ENCODE peak calls at places on chromosomes 12 and 14, in seven cellular contexts. B is CD8-positive, alpha-beta memory T cell; M is fibroblast of lung; L is PC-3; N is left ventricle myocardium inferior; T is A549; C is Panc1. G is an unnamed sample. For H3K9me3, the result is how much of the 10 kb centered on the place peaks cover.

GRCh38 chr12:52805000-52805399 is 8.9 kb downstream of the KRT4 start:
- DNase-seq in B (no peak), M (no peak), L (no peak), N (no peak), T (peak), C (no peak), G (no peak)

GRCh38 chr12:129941646-129942045 is 37.8 kb upstream of the TMEM132D start:
- DNase-seq in B (no peak), M (no peak), L (no peak), N (no peak), T (no peak), C (no peak), G (no peak)

GRCh38 chr14:91173221-91173670 is 59.4 kb downstream of the DGLUCY start:
- DNase-seq in B (peak), M (peak), L (peak), N (peak), T (peak), C (peak), G (peak)

GRCh38 chr14:86790408-86791364 is 1202.3 kb downstream of the GALC start:
- DNase-seq in B (no peak), M (peak), L (no peak), N (no peak), T (no peak), C (no peak), G (no peak)

GRCh38 chr12:49766115-49766455 is 24.7 kb downstream of the TMBIM6 start:
- DNase-seq in B (no peak), M (no peak), L (no peak), N (no peak), T (no peak), C (no peak), G (no peak)

GRCh38 chr12:93759512-93760081 is 82.4 kb downstream of the CRADD start:
- DNase-seq in B (no peak), M (no peak), L (no peak), N (no peak), T (no peak), C (no peak), G (no peak)

GRCh38 chr14:37658174-37658573 is 62.7 kb downstream of the TTC6 start:
- DNase-seq in B (no peak), M (no peak), L (peak), N (no peak), T (no peak), C (no peak), G (no peak)

GRCh38 chr14:89578048-89578619 is 161.1 kb upstream of the FOXN3 start:
- DNase-seq in B (no peak), M (peak), L (no peak), N (no peak), T (no peak), C (no peak), G (no peak)

GRCh38 chr12:65798903-65799302 is 25.4 kb upstream of the HMGA2 start:
- DNase-seq in B (no peak), M (no peak), L (no peak), N (no peak), T (no peak), C (no peak), G (no peak)

GRCh38 chr14:37246427-37246829 is 48.7 kb downstream of the MIPOL1 start:
- DNase-seq in B (peak), M (peak), L (peak), N (no peak), T (peak), C (no peak), G (no peak)

GRCh38 chr12:49331360-49332222 is 5.4 kb downstream of the C1QL4 start:
- DNase-seq in B (no peak), M (peak), L (peak), N (peak), T (peak), C (no peak), G (no peak)

GRCh38 chr12:53122961-53123468 is 19.7 kb downstream of the SOAT2 start:
- DNase-seq in B (no peak), M (peak), L (no peak), N (no peak), T (no peak), C (no peak), G (no peak)

GRCh38 chr12:111975161-111975931 is 37.6 kb downstream of the TMEM116 start:
- DNase-seq in B (no peak), M (peak), L (no peak), N (no peak), T (no peak), C (no peak), G (no peak)

GRCh38 chr12:122199484-122200355 is 3.8 kb upstream of the B3GNT4 start:
- DNase-seq in B (no peak), M (no peak), L (no peak), N (no peak), T (no peak), C (no peak), G (no peak)

GRCh38 chr12:26790645-26790994 is 42.4 kb downstream of the ITPR2 start:
- DNase-seq in B (no peak), M (peak), L (peak), N (no peak), T (no peak), C (no peak), G (no peak)

GRCh38 chr12:15220451-15220850 is 766 bp downstream of the RERG start:
- DNase-seq in B (no peak), M (no peak), L (no peak), N (no peak), T (no peak), C (no peak), G (no peak)
- H3K27ac ChIP-seq in B (no peak), M (no peak), L (no peak), N (peak), T (no peak), C (no peak), G (no peak)

GRCh38 chr12:133222211-133222610 is 13.5 kb downstream of the ANHX start:
- DNase-seq in B (no peak), M (no peak), L (no peak), N (no peak), T (no peak), C (no peak), G (no peak)

GRCh38 chr12:133221241-133221640 is 14.4 kb downstream of the ANHX start:
- DNase-seq in B (no peak), M (no peak), L (no peak), N (no peak), T (no peak), C (no peak), G (no peak)

GRCh38 chr12:133215724-133216123 is 20.0 kb downstream of the ANHX start:
- DNase-seq in B (no peak), M (no peak), L (no peak), N (no peak), T (no peak), C (no peak), G (no peak)

GRCh38 chr12:133217219-133217618 is 18.5 kb downstream of the ANHX start:
- DNase-seq in B (no peak), M (no peak), L (no peak), N (no peak), T (no peak), C (no peak), G (no peak)

DNA sequence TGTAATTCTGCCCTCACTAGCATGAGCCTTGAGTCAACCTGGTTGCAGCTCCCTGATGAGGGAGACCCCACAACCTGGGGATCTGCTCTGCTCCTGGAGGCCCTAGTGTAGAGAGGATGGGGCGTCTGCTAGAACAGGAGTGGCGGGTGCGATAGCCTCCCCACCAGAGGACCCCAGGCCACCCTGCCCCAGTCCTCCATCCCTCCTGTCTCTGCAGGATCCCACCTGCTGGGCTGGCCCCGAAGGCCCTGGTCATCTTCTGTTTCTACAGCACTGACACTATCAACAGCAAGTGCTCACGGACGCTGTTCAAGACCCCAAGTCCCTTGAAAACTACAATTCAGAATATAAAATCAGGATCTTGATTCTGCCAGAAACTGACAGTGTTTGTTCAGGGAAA is 15.2 kb downstream of the ANHX start:
- DNase-seq in B (no peak), M (no peak), L (no peak), N (no peak), T (no peak), C (no peak), G (no peak)
- H3K9me3 ChIP-seq in B (under half), M (under half), L (under half), N (half or more), T (half or more), C (under half), G (half or more)

GRCh38 chr12:105219261-105220018 is 16.5 kb downstream of the APPL2 start:
- DNase-seq in B (no peak), M (no peak), L (no peak), N (no peak), T (no peak), C (no peak), G (no peak)
- H3K27ac ChIP-seq in B (no peak), M (no peak), L (peak), N (peak), T (no peak), C (no peak), G (no peak)

GRCh38 chr12:34402899-34403705 is 380.8 kb downstream of the ALG10 start:
- DNase-seq in B (no peak), M (no peak), L (no peak), N (peak), T (no peak), C (no peak), G (no peak)

GRCh38 chr12:34406228-34406995 is 384.1 kb downstream of the ALG10 start:
- DNase-seq in B (no peak), M (no peak), L (no peak), N (peak), T (no peak), C (no peak), G (no peak)

GRCh38 chr12:34403706-34404376 is 381.5 kb downstream of the ALG10 start:
- DNase-seq in B (no peak), M (no peak), L (no peak), N (peak), T (no peak), C (no peak), G (no peak)

GRCh38 chr12:34405286-34406227 is 383.3 kb downstream of the ALG10 start:
- DNase-seq in B (no peak), M (no peak), L (no peak), N (peak), T (no peak), C (no peak), G (no peak)

GRCh38 chr12:34404377-34405285 is 382.3 kb downstream of the ALG10 start:
- DNase-seq in B (no peak), M (no peak), L (no peak), N (peak), T (no peak), C (no peak), G (no peak)
- H3K9me3 ChIP-seq in B (under half), M (under half), L (under half), N (half or more), T (under half), C (under half), G (half or more)

GRCh38 chr12:68564166-68564565 is 46.5 kb upstream of the RAP1B start:
- DNase-seq in B (no peak), M (no peak), L (no peak), N (no peak), T (no peak), C (no peak), G (no peak)

GRCh38 chr12:68561830-68562229 is 48.9 kb upstream of the RAP1B start:
- DNase-seq in B (no peak), M (no peak), L (no peak), N (no peak), T (no peak), C (no peak), G (no peak)

GRCh38 chr12:68559246-68559645 is 51.5 kb upstream of the RAP1B start:
- DNase-seq in B (no peak), M (peak), L (peak), N (no peak), T (no peak), C (no peak), G (no peak)

GRCh38 chr12:68559984-68560822 is 50.5 kb upstream of the RAP1B start:
- DNase-seq in B (no peak), M (peak), L (no peak), N (peak), T (no peak), C (no peak), G (no peak)

DNA sequence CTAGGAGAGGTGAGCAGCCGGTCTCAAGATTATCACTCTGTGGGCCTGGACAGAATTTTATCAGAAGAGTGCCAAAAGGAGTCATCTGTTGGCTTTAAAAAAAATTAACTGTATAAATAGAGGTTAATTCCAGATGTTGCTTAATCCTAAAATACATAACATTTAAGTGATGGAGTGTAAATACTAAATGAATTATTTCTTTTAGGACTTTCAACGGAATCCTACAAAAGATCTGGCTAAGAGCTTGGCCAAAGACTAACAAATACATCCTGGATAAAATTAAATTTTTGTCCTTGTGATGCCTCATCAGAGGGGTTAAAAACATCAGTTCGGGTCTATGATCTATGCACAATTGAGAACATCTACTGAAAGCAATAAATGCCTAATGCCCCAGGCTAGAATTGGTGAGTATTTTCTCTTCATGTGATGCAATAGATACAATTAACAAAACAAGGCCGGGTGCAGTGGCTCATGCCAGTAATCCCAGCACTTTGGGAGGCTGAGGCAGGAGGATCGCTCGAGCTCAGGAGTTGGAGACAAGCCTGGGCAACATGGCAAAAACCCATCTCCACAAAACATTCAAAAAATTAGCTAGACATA is 49.8 kb upstream of the RAP1B start:
- DNase-seq in B (no peak), M (no peak), L (no peak), N (no peak), T (no peak), C (no peak), G (no peak)
- H3K27ac ChIP-seq in B (no peak), M (no peak), L (no peak), N (peak), T (no peak), C (peak), G (no peak)

G was measured in CD4-positive, alpha-beta T cell.